ENCODE peak calls at places on chromosomes 2 and 18, in six cellular contexts. I is HepG2, K is GM12878, L is K562, X is GM12891, C is H1. T is an unnamed sample.

GRCh38 chr2:233117811-233118480 is 57.8 kb downstream of the INPP5D start:
- DNase-seq in I (no peak), X (no peak), L (no peak), K (no peak), C (no peak), T (no peak)

GRCh38 chr18:59233017-59233410 is 13.1 kb downstream of the GRP start:
- DNase-seq in C (no peak), L (no peak), I (no peak), K (no peak), X (no peak), T (no peak)

GRCh38 chr18:11905613-11906012 is 2.5 kb downstream of the MPPE1 start:
- DNase-seq in I (no peak), X (no peak), L (no peak), K (no peak), C (no peak), T (no peak)

GRCh38 chr2:96839288-96839874 is 4.4 kb downstream of the ANKRD23 start:
- DNase-seq in X (peak; percentile 46), K (no peak), I (no peak), C (peak; percentile 64), L (no peak), T (no peak)

GRCh38 chr2:240435457-240435954 is at the start of gene GPC1:
- DNase-seq in K (no peak), X (peak; percentile 75), C (peak; percentile 75), L (peak; percentile 93), I (peak; percentile 40), T (no peak)

GRCh38 chr2:107402330-107402729 is 424.4 kb upstream of the RGPD4 start:
- DNase-seq in L (no peak), X (no peak), I (no peak), K (no peak), C (no peak), T (no peak)

GRCh38 chr2:223041527-223042109 is 10.4 kb upstream of the KCNE4 start:
- DNase-seq in C (no peak), I (no peak), L (peak; percentile 69), K (no peak), X (no peak), T (no peak)

GRCh38 chr2:42513252-42513918 is 19.6 kb upstream of the KCNG3 start:
- DNase-seq in C (peak; percentile 62), X (no peak), L (peak; percentile 54), K (no peak), I (peak; percentile 69), T (peak; percentile 34)

GRCh38 chr2:9745153-9745899 is 97.9 kb upstream of the TAF1B start:
- DNase-seq in C (no peak), L (no peak), I (no peak), X (no peak), K (no peak), T (no peak)

GRCh38 chr2:237643582-237643981 is 16.2 kb downstream of the LRRFIP1 start:
- DNase-seq in C (no peak), L (no peak), K (no peak), I (no peak), X (no peak), T (no peak)

GRCh38 chr2:97727296-97727695 is 13.9 kb downstream of the ZAP70 start:
- DNase-seq in L (no peak), X (no peak), C (no peak), K (no peak), I (no peak), T (no peak)

GRCh38 chr2:66470199-66470598 is 35.3 kb downstream of the MEIS1 start:
- DNase-seq in C (no peak), K (no peak), L (no peak), X (no peak), I (no peak), T (no peak)

GRCh38 chr2:187991389-187991788 is 300.3 kb upstream of the GULP1 start:
- DNase-seq in I (no peak), K (no peak), C (no peak), L (no peak), X (no peak), T (no peak)

GRCh38 chr2:240596491-240596931 is 10.0 kb downstream of the CAPN10 start:
- DNase-seq in X (no peak), I (no peak), C (no peak), K (no peak), L (no peak), T (no peak)

GRCh38 chr2:37000273-37000780 is 34.0 kb upstream of the STRN start:
- DNase-seq in L (no peak), X (no peak), I (no peak), K (no peak), C (no peak), T (no peak)

GRCh38 chr2:174901075-174901474 is 104.1 kb downstream of the CHN1 start:
- DNase-seq in K (no peak), I (no peak), X (no peak), L (no peak), C (no peak), T (no peak)

GRCh38 chr18:7165846-7166393 is 48.3 kb upstream of the LAMA1 start:
- DNase-seq in L (no peak), X (no peak), I (no peak), C (no peak), K (no peak), T (no peak)

DNA sequence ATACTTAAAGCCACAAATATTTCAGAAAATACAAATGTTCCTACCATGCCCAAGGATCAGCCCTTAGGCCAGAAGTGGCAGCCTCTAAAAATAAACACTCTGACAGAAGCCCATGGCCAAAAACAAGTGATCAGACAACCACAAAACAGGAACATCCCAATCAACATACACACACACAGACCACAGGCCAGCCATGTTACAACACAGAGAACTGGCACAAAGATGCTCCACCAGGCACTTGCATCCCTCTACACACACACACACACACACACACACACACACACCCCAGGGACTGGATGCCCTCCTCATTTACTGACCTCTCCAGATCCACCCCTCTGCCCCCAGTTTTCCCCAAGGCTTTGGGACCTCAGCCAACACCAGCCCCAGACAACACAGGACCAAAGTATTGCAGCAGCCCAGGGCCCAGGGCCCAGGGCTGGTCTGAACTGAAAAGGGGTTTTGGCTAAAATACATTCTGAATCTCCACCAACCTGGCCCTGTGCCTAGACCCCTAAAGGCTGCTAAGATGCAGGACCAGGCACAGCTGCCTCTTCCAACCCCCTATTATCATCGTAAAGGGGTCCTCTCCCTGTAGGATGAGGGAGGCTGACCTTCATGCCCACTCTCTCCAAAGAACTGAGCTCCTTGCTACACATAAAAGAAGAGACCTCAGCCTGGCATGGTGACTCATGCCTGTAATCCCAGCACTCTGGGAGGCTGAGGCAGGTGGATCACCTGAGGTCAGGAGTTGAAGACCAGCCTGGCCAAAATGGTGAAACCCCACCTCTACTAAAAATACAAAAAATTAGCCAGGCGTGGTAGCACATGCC is 151.4 kb downstream of the TNS1 start:
- DNase-seq in X (no peak), K (no peak), I (no peak), C (no peak), L (no peak), T (no peak)
- TF ChIP-seq POLR2A in X (no peak), K (no peak), I (no peak), C (no peak), L (no peak), T (no peak)

GRCh38 chr18:75123113-75123512 is 85.8 kb downstream of the PTGR3 start:
- DNase-seq in L (no peak), X (no peak), K (no peak), C (peak; percentile 28), I (no peak), T (no peak)
- TF ChIP-seq POLR2AphosphoS5 in L (no peak), X (no peak), K (no peak), C (no peak), I (no peak), T (no peak)

DNA sequence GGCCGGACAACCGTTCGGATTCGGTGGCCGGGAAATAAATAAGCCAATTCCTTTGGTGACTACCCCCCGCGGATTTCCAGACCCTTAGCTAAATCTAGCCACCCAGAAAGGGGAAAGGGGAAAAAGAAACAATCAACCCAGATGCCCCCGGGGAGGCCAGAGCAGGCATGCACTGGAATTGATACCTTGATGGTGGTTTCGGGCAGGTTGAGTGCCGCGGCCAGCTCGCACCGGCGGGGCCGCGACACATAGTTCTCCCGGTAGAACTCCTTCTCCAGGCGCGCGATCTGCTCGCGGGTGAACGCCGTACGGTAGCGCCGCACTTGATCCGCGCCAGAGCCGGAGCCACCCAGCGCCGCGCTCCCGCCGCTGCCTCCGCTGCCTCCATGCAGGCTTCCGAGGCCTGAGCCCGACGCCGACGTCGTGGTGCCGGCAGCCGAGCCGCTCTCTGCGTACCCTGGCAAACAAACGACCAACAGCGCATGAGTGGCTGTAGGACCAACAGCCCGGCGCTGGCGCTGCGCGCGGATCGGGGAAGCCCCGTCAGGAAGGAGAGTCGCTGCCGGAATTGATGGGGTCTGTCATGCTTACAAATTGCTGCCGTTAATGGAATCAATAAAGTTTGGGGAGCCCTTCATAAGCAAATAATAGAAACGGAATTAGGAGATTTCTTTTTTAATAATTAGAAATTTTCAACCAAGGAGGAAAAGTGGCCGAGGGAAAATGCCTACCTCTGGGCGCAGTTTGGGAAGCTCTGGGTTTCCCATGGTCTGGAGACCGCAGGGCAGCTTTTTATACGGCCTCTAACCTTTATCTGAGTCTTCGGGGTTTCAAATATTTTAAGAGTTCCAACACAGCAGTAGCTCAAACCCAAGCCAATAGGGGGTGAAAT is 1.5 kb downstream of the EVX2 start:
- DNase-seq in C (peak; percentile 68), K (no peak), X (no peak), I (no peak), L (no peak), T (no peak)
- TF ChIP-seq TAF1 in C (no peak), K (no peak), X (no peak), I (no peak), L (no peak), T (no peak)

GRCh38 chr18:49563130-49563540 is 1.3 kb downstream of the LIPG start:
- DNase-seq in I (no peak), K (no peak), C (no peak), L (no peak), X (no peak), T (no peak)

GRCh38 chr18:49563701-49564100 is 1.8 kb downstream of the LIPG start:
- DNase-seq in X (no peak), C (no peak), K (no peak), L (no peak), I (no peak), T (no peak)

GRCh38 chr18:49565101-49565500 is 3.2 kb downstream of the LIPG start:
- DNase-seq in K (no peak), X (no peak), I (no peak), C (no peak), L (peak; percentile 9), T (no peak)

GRCh38 chr18:49565656-49566055 is 3.8 kb downstream of the LIPG start:
- DNase-seq in C (no peak), X (no peak), K (no peak), L (no peak), I (no peak), T (no peak)

GRCh38 chr18:49564435-49564834 is 2.6 kb downstream of the LIPG start:
- DNase-seq in I (no peak), L (no peak), X (no peak), K (no peak), C (no peak), T (no peak)
- TF ChIP-seq POLR2A in I (no peak), L (no peak), X (no peak), K (no peak), C (no peak), T (no peak)

DNA sequence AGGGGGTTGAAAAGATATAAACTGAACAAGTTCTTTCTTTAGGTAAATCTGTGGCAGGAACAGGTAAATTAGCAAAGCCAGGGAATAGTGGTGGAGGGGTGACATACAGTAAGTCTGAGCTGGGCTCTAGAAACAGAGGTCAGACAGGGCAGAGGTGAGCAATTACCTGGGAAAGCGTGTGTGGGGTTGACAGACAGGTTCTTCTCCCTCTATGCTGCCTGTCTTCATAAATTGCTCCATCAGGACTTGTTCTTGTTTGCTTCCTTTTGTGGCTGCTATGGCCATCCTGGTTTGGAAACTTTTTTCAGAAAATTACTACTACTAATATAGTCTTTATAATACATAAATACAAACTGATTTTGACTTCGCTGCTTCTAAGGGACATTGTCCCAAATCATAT is 3.4 kb upstream of the ANKRD12 start:
- DNase-seq in K (no peak), C (no peak), L (no peak), X (no peak), I (no peak), T (no peak)
- TF ChIP-seq POLR2AphosphoS5 in K (no peak), C (no peak), L (peak; percentile 19), X (no peak), I (no peak), T (peak; percentile 26)